ENCODE peak calls at places on chromosomes 7 and 10, in seven cellular contexts. K is right lobe of liver; F is endodermal cell; H is foreskin fibroblast; N is Calu3; J is CD8-positive, alpha-beta T cell; Z is RWPE1. G is an unnamed sample.

GRCh38 chr10:97427571-97428179 is 1.7 kb downstream of the PGAM1 start:
- DNase-seq in K (peak), F (peak), H (no peak), N (peak), J (no peak), Z (no peak), G (no peak)

GRCh38 chr10:86107131-86107530 is 259.5 kb downstream of the GRID1 start:
- DNase-seq in K (no peak), F (peak), H (no peak), N (no peak), J (no peak), Z (no peak), G (no peak)

GRCh38 chr10:55311823-55312431 is 510.9 kb upstream of the PCDH15 start:
- DNase-seq in K (no peak), F (no peak), H (no peak), N (no peak), J (no peak), Z (peak), G (no peak)

GRCh38 chr10:43273543-43273942 is 6.7 kb upstream of the RASGEF1A start:
- DNase-seq in K (no peak), F (no peak), H (no peak), N (no peak), J (no peak), Z (no peak), G (no peak)

GRCh38 chr7:105664816-105665525 is 83.7 kb upstream of the EFCAB10 start:
- DNase-seq in K (no peak), F (peak), H (no peak), N (peak), J (no peak), Z (no peak), G (no peak)

GRCh38 chr7:152733286-152733934 is 26.1 kb upstream of the ACTR3B start:
- DNase-seq in K (no peak), F (peak), H (peak), N (no peak), J (no peak), Z (no peak), G (no peak)

GRCh38 chr7:117715784-117716445 is 157.3 kb downstream of the CTTNBP2 start:
- DNase-seq in K (no peak), F (peak), H (peak), N (peak), J (no peak), Z (peak), G (no peak)

GRCh38 chr7:18320971-18321567 is 174.5 kb upstream of the HDAC9 start:
- DNase-seq in K (no peak), F (no peak), H (peak), N (peak), J (no peak), Z (peak), G (no peak)

GRCh38 chr10:132311338-132311939 is 3.7 kb upstream of the STK32C start:
- DNase-seq in K (peak), F (peak), H (no peak), N (peak), J (no peak), Z (no peak), G (no peak)

GRCh38 chr10:36946598-36946997 is 178.8 kb upstream of the ANKRD30A start:
- DNase-seq in K (no peak), F (no peak), H (no peak), N (no peak), J (no peak), Z (no peak), G (no peak)

GRCh38 chr7:100493476-100494264 is 9.9 kb downstream of the NYAP1 start:
- DNase-seq in K (no peak), F (peak), H (no peak), N (peak), J (peak), Z (no peak), G (peak)

GRCh38 chr10:105579112-105579511 is 938.0 kb downstream of the SORCS3 start:
- DNase-seq in K (no peak), F (no peak), H (no peak), N (no peak), J (no peak), Z (no peak), G (no peak)

GRCh38 chr10:124703372-124703771 is 40.8 kb downstream of the FAM53B start:
- DNase-seq in K (no peak), F (no peak), H (no peak), N (no peak), J (no peak), Z (no peak), G (no peak)

GRCh38 chr10:111316607-111317006 is 239.8 kb downstream of the ADRA2A start:
- DNase-seq in K (no peak), F (no peak), H (no peak), N (no peak), J (no peak), Z (no peak), G (no peak)

GRCh38 chr7:7996568-7996967 is 28.0 kb downstream of the GLCCI1 start:
- DNase-seq in K (no peak), F (no peak), H (peak), N (peak), J (no peak), Z (peak), G (no peak)

GRCh38 chr10:61063035-61063434 is 119.0 kb upstream of the RHOBTB1 start:
- DNase-seq in K (peak), F (no peak), H (no peak), N (no peak), J (no peak), Z (no peak), G (no peak)

GRCh38 chr7:1558181-1558811 is 2.3 kb upstream of the TMEM184A start:
- DNase-seq in K (peak), F (peak), H (no peak), N (no peak), J (no peak), Z (no peak), G (no peak)

GRCh38 chr10:22712246-22712958 is 2.0 kb downstream of the PIP4K2A start:
- DNase-seq in K (no peak), F (no peak), H (peak), N (no peak), J (no peak), Z (no peak), G (no peak)

GRCh38 chr10:20013991-20014750 is 197.9 kb downstream of the PLXDC2 start:
- DNase-seq in K (no peak), F (no peak), H (no peak), N (no peak), J (no peak), Z (no peak), G (no peak)

GRCh38 chr10:72981882-72982529 is 27.4 kb upstream of the PLA2G12B start:
- DNase-seq in K (no peak), F (no peak), H (peak), N (no peak), J (no peak), Z (no peak), G (no peak)

GRCh38 chr10:103491729-103492364 is 1.7 kb upstream of the NEURL1 start:
- DNase-seq in K (no peak), F (peak), H (peak), N (no peak), J (no peak), Z (peak), G (no peak)

GRCh38 chr10:128751284-128751683 is 625.1 kb upstream of the MKI67 start:
- DNase-seq in K (no peak), F (no peak), H (no peak), N (no peak), J (no peak), Z (no peak), G (no peak)

GRCh38 chr7:1455241-1455939 is 3.9 kb downstream of the MICALL2 start:
- DNase-seq in K (peak), F (peak), H (no peak), N (peak), J (no peak), Z (peak), G (no peak)

GRCh38 chr10:42783181-42783549 is 570 bp downstream of the BMS1 start:
- DNase-seq in K (no peak), F (no peak), H (peak), N (peak), J (peak), Z (peak), G (no peak)

GRCh38 chr10:131804551-131805295 is 96.1 kb upstream of the PPP2R2D start:
- DNase-seq in K (peak), F (peak), H (no peak), N (no peak), J (no peak), Z (no peak), G (no peak)

GRCh38 chr7:44287488-44288380 is 37.7 kb downstream of the CAMK2B start:
- DNase-seq in K (peak), F (peak), H (no peak), N (no peak), J (no peak), Z (no peak), G (peak)

GRCh38 chr7:126662826-126663225 is 589.9 kb downstream of the GRM8 start:
- DNase-seq in K (no peak), F (no peak), H (no peak), N (no peak), J (no peak), Z (no peak), G (no peak)

GRCh38 chr7:30170460-30171197 is 35.8 kb downstream of the MTURN start:
- DNase-seq in K (no peak), F (no peak), H (no peak), N (no peak), J (no peak), Z (no peak), G (no peak)
- TF ChIP-seq CTCF in K (no peak), F (no peak), H (no peak), N (no peak), J (no peak), Z (no peak), G (no peak)

GRCh38 chr7:93231799-93232672 is at the start of gene VPS50:
- DNase-seq in K (peak), F (peak), H (peak), N (peak), J (peak), Z (peak), G (peak)
- TF ChIP-seq CTCF in K (no peak), F (peak), H (no peak), N (no peak), J (no peak), Z (no peak), G (no peak)

GRCh38 chr7:134375206-134375605 is 58.5 kb upstream of the SLC35B4 start:
- DNase-seq in K (no peak), F (no peak), H (no peak), N (no peak), J (no peak), Z (no peak), G (no peak)
- TF ChIP-seq CTCF in K (no peak), F (no peak), H (no peak), N (no peak), J (no peak), Z (no peak), G (no peak)

GRCh38 chr7:33276325-33276724 is 147.0 kb downstream of the BBS9 start:
- DNase-seq in K (no peak), F (no peak), H (no peak), N (no peak), J (no peak), Z (no peak), G (no peak)
- TF ChIP-seq CTCF in K (no peak), F (no peak), H (no peak), N (no peak), J (no peak), Z (no peak), G (no peak)

GRCh38 chr10:71735709-71736569 is 16.4 kb upstream of the C10orf105 start:
- DNase-seq in K (no peak), F (peak), H (no peak), N (no peak), J (peak), Z (no peak), G (no peak)
- TF ChIP-seq CTCF in K (no peak), F (no peak), H (no peak), N (no peak), J (no peak), Z (no peak), G (no peak)

G was measured in activated B cell treated with CpG ODN at 0.5 μM for 24 hours.